ENCODE peak calls at places on chromosome 19, in six cellular contexts. L, K, J, X, W and R are unnamed samples.

GRCh38 chr19:31313291-31314030 is 35.8 kb downstream of the TSHZ3 start:
- DNase-seq in L (no peak), K (no peak), J (no peak), X (no peak), W (no peak), R (no peak)

GRCh38 chr19:1259873-1260748 is 9.0 kb upstream of the CIRBP start:
- DNase-seq in L (no peak), K (peak), J (no peak), X (no peak), W (peak), R (no peak)

GRCh38 chr19:19597809-19598306 is 20.6 kb downstream of the PBX4 start:
- DNase-seq in L (no peak), K (no peak), J (no peak), X (no peak), W (peak), R (no peak)

GRCh38 chr19:2726904-2727639 is 5.9 kb upstream of the DIRAS1 start:
- DNase-seq in L (no peak), K (no peak), J (no peak), X (no peak), W (no peak), R (no peak)

GRCh38 chr19:15318241-15318691 is 14.1 kb downstream of the BRD4 start:
- DNase-seq in L (no peak), K (no peak), J (no peak), X (no peak), W (no peak), R (no peak)

GRCh38 chr19:18593367-18594095 is 4.9 kb downstream of the REX1BD start:
- DNase-seq in L (no peak), K (no peak), J (no peak), X (no peak), W (no peak), R (no peak)

GRCh38 chr19:3257071-3257470 is 32.6 kb downstream of the CELF5 start:
- DNase-seq in L (no peak), K (no peak), J (no peak), X (no peak), W (no peak), R (no peak)

GRCh38 chr19:10222201-10222890 is 8.8 kb downstream of the S1PR2 start:
- DNase-seq in L (no peak), K (no peak), J (no peak), X (no peak), W (no peak), R (no peak)

GRCh38 chr19:47280183-47280797 is 5.6 kb downstream of the INAFM1 start:
- DNase-seq in L (no peak), K (peak), J (no peak), X (no peak), W (no peak), R (no peak)

GRCh38 chr19:32373614-32374295 is 28.3 kb downstream of the ZNF507 start:
- DNase-seq in L (no peak), K (no peak), J (no peak), X (no peak), W (no peak), R (no peak)

GRCh38 chr19:29810504-29810871 is 1.3 kb upstream of the CCNE1 start:
- DNase-seq in L (peak), K (peak), J (peak), X (peak), W (no peak), R (no peak)

GRCh38 chr19:14187586-14187985 is 18.4 kb downstream of the ADGRL1 start:
- DNase-seq in L (no peak), K (no peak), J (no peak), X (no peak), W (no peak), R (no peak)

GRCh38 chr19:2624537-2625091 is 77.9 kb downstream of the GNG7 start:
- DNase-seq in L (no peak), K (peak), J (no peak), X (no peak), W (no peak), R (peak)

GRCh38 chr19:45577111-45577905 is 7.3 kb downstream of the OPA3 start:
- DNase-seq in L (no peak), K (no peak), J (peak), X (no peak), W (no peak), R (no peak)

GRCh38 chr19:11023635-11024168 is 62.9 kb downstream of the SMARCA4 start:
- DNase-seq in L (no peak), K (no peak), J (no peak), X (no peak), W (no peak), R (no peak)

GRCh38 chr19:43789029-43789428 is 8.3 kb upstream of the KCNN4 start:
- DNase-seq in L (no peak), K (no peak), J (no peak), X (peak), W (no peak), R (no peak)

GRCh38 chr19:16069813-16070365 is 6.4 kb upstream of the TPM4 start:
- DNase-seq in L (no peak), K (peak), J (no peak), X (peak), W (no peak), R (no peak)

GRCh38 chr19:57803594-57804325 is 11.0 kb downstream of the ZNF552 start:
- DNase-seq in L (no peak), K (no peak), J (peak), X (no peak), W (no peak), R (no peak)

GRCh38 chr19:45173816-45174215 is 4.2 kb downstream of the TRAPPC6A start:
- DNase-seq in L (no peak), K (no peak), J (no peak), X (no peak), W (no peak), R (no peak)

GRCh38 chr19:18251587-18252369 is 22.5 kb downstream of the IQCN start:
- DNase-seq in L (peak), K (peak), J (peak), X (peak), W (peak), R (peak)

GRCh38 chr19:2765376-2765775 is 17.7 kb downstream of the SGTA start:
- DNase-seq in L (no peak), K (no peak), J (no peak), X (no peak), W (no peak), R (no peak)

GRCh38 chr19:11457115-11457514 is 21.7 kb downstream of the PRKCSH start:
- DNase-seq in L (no peak), K (no peak), J (no peak), X (no peak), W (no peak), R (no peak)

GRCh38 chr19:15732388-15732787 is 4.6 kb downstream of the OR10H2 start:
- DNase-seq in L (no peak), K (no peak), J (no peak), X (no peak), W (no peak), R (no peak)

GRCh38 chr19:1396019-1396767 is 5.1 kb downstream of the GAMT start:
- DNase-seq in L (no peak), K (no peak), J (no peak), X (peak), W (no peak), R (no peak)

GRCh38 chr19:18776288-18776594 is 14.9 kb downstream of the COMP start:
- DNase-seq in L (no peak), K (no peak), J (no peak), X (no peak), W (no peak), R (no peak)

GRCh38 chr19:45440873-45441654 is 17.3 kb upstream of the ERCC1 start:
- DNase-seq in L (no peak), K (no peak), J (no peak), X (no peak), W (no peak), R (no peak)

GRCh38 chr19:45645631-45646344 is 6.6 kb upstream of the EML2 start:
- DNase-seq in L (peak), K (peak), J (peak), X (peak), W (peak), R (peak)

GRCh38 chr19:44749318-44749717 is 810 bp downstream of the BCL3 start:
- DNase-seq in L (no peak), K (no peak), J (no peak), X (no peak), W (no peak), R (no peak)

GRCh38 chr19:55433292-55433691 is 9.8 kb downstream of the SHISA7 start:
- DNase-seq in L (no peak), K (no peak), J (no peak), X (no peak), W (no peak), R (no peak)

GRCh38 chr19:15629003-15629880 is 11.5 kb upstream of the CYP4F3 start:
- DNase-seq in L (peak), K (peak), J (peak), X (peak), W (peak), R (peak)

GRCh38 chr19:1066748-1067340 is at the start of gene ARHGAP45:
- DNase-seq in L (no peak), K (peak), J (no peak), X (peak), W (peak), R (peak)

GRCh38 chr19:7434391-7434790 is 54.4 kb downstream of the PEX11G start:
- DNase-seq in L (no peak), K (no peak), J (no peak), X (no peak), W (no peak), R (no peak)

GRCh38 chr19:794989-795658 is 2.1 kb upstream of the PTBP1 start:
- DNase-seq in L (no peak), K (no peak), J (peak), X (no peak), W (no peak), R (no peak)

GRCh38 chr19:14147797-14148605 is 11.6 kb upstream of the ASF1B start:
- DNase-seq in L (peak), K (peak), J (peak), X (peak), W (no peak), R (peak)

GRCh38 chr19:7672522-7672921 is 3.7 kb downstream of the RETN start:
- DNase-seq in L (no peak), K (no peak), J (no peak), X (no peak), W (no peak), R (no peak)

GRCh38 chr19:3783660-3784584 is 2.3 kb downstream of the MATK start:
- DNase-seq in L (no peak), K (peak), J (no peak), X (no peak), W (no peak), R (no peak)

GRCh38 chr19:51664997-51665396 is 18.4 kb upstream of the SIGLEC14 start:
- DNase-seq in L (no peak), K (no peak), J (no peak), X (no peak), W (no peak), R (no peak)

GRCh38 chr19:22620401-22620800 is 13.7 kb upstream of the ZNF492 start:
- DNase-seq in L (no peak), K (peak), J (peak), X (no peak), W (no peak), R (no peak)

GRCh38 chr19:17098326-17098725 is 22.7 kb downstream of the MYO9B start:
- DNase-seq in L (no peak), K (no peak), J (no peak), X (no peak), W (no peak), R (no peak)
- H3K27ac ChIP-seq in L (no peak), K (no peak), J (no peak), X (no peak), W (no peak), R (no peak)

GRCh38 chr19:4871711-4872110 is 4.2 kb upstream of the PLIN3 start:
- DNase-seq in L (no peak), K (no peak), J (no peak), X (no peak), W (no peak), R (no peak)

GRCh38 chr19:4877753-4878490 is 10.5 kb upstream of the PLIN3 start:
- DNase-seq in L (no peak), K (peak), J (no peak), X (peak), W (no peak), R (no peak)

GRCh38 chr19:4878491-4878968 is 11.1 kb upstream of the PLIN3 start:
- DNase-seq in L (no peak), K (no peak), J (no peak), X (no peak), W (no peak), R (peak)

GRCh38 chr19:4870025-4870700 is 2.7 kb upstream of the PLIN3 start:
- DNase-seq in L (no peak), K (peak), J (peak), X (peak), W (no peak), R (no peak)

DNA sequence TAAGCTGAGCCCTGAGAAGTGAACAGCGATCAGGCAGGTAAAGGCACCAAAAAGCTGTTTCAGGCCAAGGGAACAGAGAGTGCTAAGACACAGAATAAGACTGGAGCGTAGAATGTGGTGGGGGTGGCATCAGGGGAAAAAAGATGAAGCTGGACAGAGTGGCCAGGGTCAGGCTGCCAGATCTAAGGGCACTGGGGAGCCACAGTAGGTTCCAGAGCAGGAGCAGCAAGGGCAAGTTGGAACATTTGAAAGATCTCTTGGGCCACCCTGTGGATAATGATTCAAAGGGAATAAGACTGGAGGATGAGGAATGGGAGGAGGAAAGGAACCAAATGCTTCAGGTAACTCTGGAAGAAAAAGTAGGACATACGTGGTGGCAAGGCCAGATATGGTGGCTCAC is 6.5 kb upstream of the PLIN3 start:
- DNase-seq in L (no peak), K (no peak), J (no peak), X (no peak), W (no peak), R (no peak)
- H3K4me3 ChIP-seq in L (no peak), K (no peak), J (no peak), X (no peak), W (no peak), R (no peak)

DNA sequence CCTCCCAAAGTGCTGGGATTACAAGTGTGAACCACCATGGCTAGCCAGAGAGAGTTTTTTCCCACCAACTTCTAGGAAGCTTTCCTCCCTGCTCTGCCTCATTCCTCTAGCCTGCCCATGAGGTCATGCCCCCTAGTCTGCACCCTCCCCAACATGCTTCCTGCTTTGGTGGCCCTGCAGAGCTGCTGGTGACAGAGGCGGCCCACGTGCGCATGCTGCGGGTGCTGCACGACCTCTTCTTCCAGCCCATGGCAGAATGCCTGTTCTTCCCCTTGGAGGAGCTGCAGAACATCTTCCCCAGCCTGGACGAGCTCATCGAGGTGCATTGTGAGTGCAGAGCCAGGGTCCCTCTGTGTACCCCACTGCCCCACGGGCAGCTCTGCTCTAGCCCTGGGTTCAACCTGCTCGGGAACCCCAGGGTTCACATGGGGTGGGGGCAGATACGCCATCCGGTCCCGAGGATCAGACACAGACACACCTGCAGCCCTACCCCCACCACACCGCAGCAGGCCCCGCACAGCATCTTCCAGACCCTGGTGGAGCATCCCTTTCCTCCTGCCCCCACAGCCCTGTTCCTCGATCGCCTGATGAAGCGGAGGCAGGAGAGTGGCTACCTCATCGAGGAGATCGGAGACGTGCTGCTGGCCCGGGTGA is 18.9 kb downstream of the ARHGEF1 start:
- DNase-seq in L (no peak), K (no peak), J (no peak), X (no peak), W (no peak), R (no peak)
- H3K27ac ChIP-seq in L (no peak), K (no peak), J (no peak), X (no peak), W (no peak), R (no peak)

GRCh38 chr19:35331551-35332214 is 2.7 kb downstream of the CD22 start:
- DNase-seq in L (no peak), K (no peak), J (no peak), X (no peak), W (no peak), R (no peak)
- H3K4me3 ChIP-seq in L (no peak), K (peak), J (no peak), X (no peak), W (no peak), R (no peak)

DNA sequence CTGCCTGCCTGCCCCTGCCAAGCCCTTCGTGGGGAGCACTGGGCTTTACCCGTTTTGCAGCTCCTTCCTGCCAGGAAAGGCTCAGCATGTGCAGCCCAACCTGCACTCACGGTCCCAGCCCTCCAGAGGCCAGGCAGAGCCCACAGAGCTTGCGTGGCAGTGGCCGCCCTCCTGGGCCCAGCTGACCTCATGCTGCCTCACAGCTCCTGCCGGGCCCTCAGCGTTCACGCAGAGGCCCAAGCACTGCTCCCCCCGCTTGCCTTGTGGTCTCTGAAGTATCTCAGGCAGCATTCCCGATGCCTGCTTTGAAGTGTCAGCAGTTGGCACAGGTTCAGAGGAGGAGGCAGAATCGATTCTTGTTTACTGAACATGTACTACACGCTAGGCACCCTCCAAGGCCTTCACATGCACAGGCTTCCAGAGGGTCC is 32.5 kb downstream of the CAPN12 start:
- DNase-seq in L (no peak), K (no peak), J (peak), X (peak), W (no peak), R (no peak)
- H3K27ac ChIP-seq in L (peak), K (peak), J (peak), X (peak), W (no peak), R (peak)

GRCh38 chr19:48737360-48737998 is 2.9 kb downstream of the RASIP1 start:
- DNase-seq in L (no peak), K (no peak), J (peak), X (no peak), W (no peak), R (no peak)
- H3K4me3 ChIP-seq in L (no peak), K (peak), J (no peak), X (no peak), W (no peak), R (no peak)